ENCODE peak calls at places on chromosomes 5 and 9, in ten cellular contexts. One of them, this sample, is unnamed.

GRCh38 chr9:87500491-87500890 is 2.8 kb downstream of the DAPK1 start:
- DNase-seq in NCI-H1092 treated with DMSO at 0.1 percent for 48 hours: no peak
- DNase-seq in NCI-H1105: no peak
- DNase-seq in activated T-helper 1 cell treated with anti-CD3 and anti-CD28 coated beads, Interleukin-2, amount 50 U/mL, for 16 hours: no peak
- DNase-seq in SW480: no peak
- DNase-seq in effector memory CD8-positive, alpha-beta T cell: no peak
- DNase-seq in M059J: no peak
- DNase-seq in choroid plexus epithelial cell: no peak
- DNase-seq in ACHN: no peak
- DNase-seq in H54: no peak
- DNase-seq in this sample: no peak

GRCh38 chr9:14349818-14350333 is 35.9 kb upstream of the NFIB start:
- DNase-seq in NCI-H1092 treated with DMSO at 0.1 percent for 48 hours: no peak
- DNase-seq in NCI-H1105: no peak
- DNase-seq in activated T-helper 1 cell treated with anti-CD3 and anti-CD28 coated beads, Interleukin-2, amount 50 U/mL, for 16 hours: no peak
- DNase-seq in SW480: no peak
- DNase-seq in effector memory CD8-positive, alpha-beta T cell: no peak
- DNase-seq in M059J: no peak
- DNase-seq in choroid plexus epithelial cell: no peak
- DNase-seq in ACHN: no peak
- DNase-seq in H54: no peak
- DNase-seq in this sample: no peak

GRCh38 chr9:77019810-77020437 is 469 bp downstream of the FOXB2 start:
- DNase-seq in NCI-H1092 treated with DMSO at 0.1 percent for 48 hours: no peak
- DNase-seq in NCI-H1105: no peak
- DNase-seq in activated T-helper 1 cell treated with anti-CD3 and anti-CD28 coated beads, Interleukin-2, amount 50 U/mL, for 16 hours: no peak
- DNase-seq in SW480: no peak
- DNase-seq in effector memory CD8-positive, alpha-beta T cell: no peak
- DNase-seq in M059J: no peak
- DNase-seq in choroid plexus epithelial cell: no peak
- DNase-seq in ACHN: no peak
- DNase-seq in H54: no peak
- DNase-seq in this sample: peak; percentile 12

GRCh38 chr9:8719833-8720486 is 920.4 kb upstream of the DMAC1 start:
- DNase-seq in NCI-H1092 treated with DMSO at 0.1 percent for 48 hours: no peak
- DNase-seq in NCI-H1105: no peak
- DNase-seq in activated T-helper 1 cell treated with anti-CD3 and anti-CD28 coated beads, Interleukin-2, amount 50 U/mL, for 16 hours: no peak
- DNase-seq in SW480: no peak
- DNase-seq in effector memory CD8-positive, alpha-beta T cell: no peak
- DNase-seq in M059J: no peak
- DNase-seq in choroid plexus epithelial cell: no peak
- DNase-seq in ACHN: no peak
- DNase-seq in H54: no peak
- DNase-seq in this sample: no peak

GRCh38 chr5:10059611-10060379 is 189.9 kb downstream of the ATPSCKMT start:
- DNase-seq in NCI-H1092 treated with DMSO at 0.1 percent for 48 hours: no peak
- DNase-seq in NCI-H1105: no peak
- DNase-seq in activated T-helper 1 cell treated with anti-CD3 and anti-CD28 coated beads, Interleukin-2, amount 50 U/mL, for 16 hours: no peak
- DNase-seq in SW480: peak; percentile 13
- DNase-seq in effector memory CD8-positive, alpha-beta T cell: no peak
- DNase-seq in M059J: no peak
- DNase-seq in choroid plexus epithelial cell: no peak
- DNase-seq in ACHN: no peak
- DNase-seq in H54: no peak
- DNase-seq in this sample: no peak

GRCh38 chr5:147303976-147304375 is 69.2 kb downstream of the STK32A start:
- DNase-seq in NCI-H1092 treated with DMSO at 0.1 percent for 48 hours: no peak
- DNase-seq in NCI-H1105: no peak
- DNase-seq in activated T-helper 1 cell treated with anti-CD3 and anti-CD28 coated beads, Interleukin-2, amount 50 U/mL, for 16 hours: no peak
- DNase-seq in SW480: no peak
- DNase-seq in effector memory CD8-positive, alpha-beta T cell: no peak
- DNase-seq in M059J: peak; percentile 95
- DNase-seq in choroid plexus epithelial cell: peak; percentile 36
- DNase-seq in ACHN: peak; percentile 7
- DNase-seq in H54: peak; percentile 15
- DNase-seq in this sample: peak; percentile 91

GRCh38 chr9:27539479-27540441 is 10.1 kb upstream of the MOB3B start:
- DNase-seq in NCI-H1092 treated with DMSO at 0.1 percent for 48 hours: no peak
- DNase-seq in NCI-H1105: no peak
- DNase-seq in activated T-helper 1 cell treated with anti-CD3 and anti-CD28 coated beads, Interleukin-2, amount 50 U/mL, for 16 hours: no peak
- DNase-seq in SW480: no peak
- DNase-seq in effector memory CD8-positive, alpha-beta T cell: no peak
- DNase-seq in M059J: peak; percentile 69
- DNase-seq in choroid plexus epithelial cell: peak; percentile 94
- DNase-seq in ACHN: no peak
- DNase-seq in H54: no peak
- DNase-seq in this sample: peak; percentile 14

GRCh38 chr5:142881076-142881466 is 110.9 kb downstream of the ARHGAP26 start:
- DNase-seq in NCI-H1092 treated with DMSO at 0.1 percent for 48 hours: no peak
- DNase-seq in NCI-H1105: no peak
- DNase-seq in activated T-helper 1 cell treated with anti-CD3 and anti-CD28 coated beads, Interleukin-2, amount 50 U/mL, for 16 hours: no peak
- DNase-seq in SW480: no peak
- DNase-seq in effector memory CD8-positive, alpha-beta T cell: no peak
- DNase-seq in M059J: peak; percentile 50
- DNase-seq in choroid plexus epithelial cell: peak; percentile 94
- DNase-seq in ACHN: no peak
- DNase-seq in H54: no peak
- DNase-seq in this sample: no peak

GRCh38 chr9:134405527-134405926 is 79.3 kb downstream of the RXRA start:
- DNase-seq in NCI-H1092 treated with DMSO at 0.1 percent for 48 hours: no peak
- DNase-seq in NCI-H1105: no peak
- DNase-seq in activated T-helper 1 cell treated with anti-CD3 and anti-CD28 coated beads, Interleukin-2, amount 50 U/mL, for 16 hours: no peak
- DNase-seq in SW480: no peak
- DNase-seq in effector memory CD8-positive, alpha-beta T cell: no peak
- DNase-seq in M059J: no peak
- DNase-seq in choroid plexus epithelial cell: no peak
- DNase-seq in ACHN: no peak
- DNase-seq in H54: no peak
- DNase-seq in this sample: no peak

GRCh38 chr5:100641833-100642232 is 106.7 kb downstream of the FAM174A start:
- DNase-seq in NCI-H1092 treated with DMSO at 0.1 percent for 48 hours: no peak
- DNase-seq in NCI-H1105: no peak
- DNase-seq in activated T-helper 1 cell treated with anti-CD3 and anti-CD28 coated beads, Interleukin-2, amount 50 U/mL, for 16 hours: no peak
- DNase-seq in SW480: no peak
- DNase-seq in effector memory CD8-positive, alpha-beta T cell: no peak
- DNase-seq in M059J: no peak
- DNase-seq in choroid plexus epithelial cell: no peak
- DNase-seq in ACHN: no peak
- DNase-seq in H54: no peak
- DNase-seq in this sample: no peak

GRCh38 chr9:37340961-37341360 is 81.5 kb upstream of the GRHPR start:
- DNase-seq in NCI-H1092 treated with DMSO at 0.1 percent for 48 hours: no peak
- DNase-seq in NCI-H1105: no peak
- DNase-seq in activated T-helper 1 cell treated with anti-CD3 and anti-CD28 coated beads, Interleukin-2, amount 50 U/mL, for 16 hours: no peak
- DNase-seq in SW480: no peak
- DNase-seq in effector memory CD8-positive, alpha-beta T cell: no peak
- DNase-seq in M059J: no peak
- DNase-seq in choroid plexus epithelial cell: no peak
- DNase-seq in ACHN: no peak
- DNase-seq in H54: no peak
- DNase-seq in this sample: no peak

GRCh38 chr5:176847155-176847554 is 36.8 kb downstream of the UNC5A start:
- DNase-seq in NCI-H1092 treated with DMSO at 0.1 percent for 48 hours: no peak
- DNase-seq in NCI-H1105: no peak
- DNase-seq in activated T-helper 1 cell treated with anti-CD3 and anti-CD28 coated beads, Interleukin-2, amount 50 U/mL, for 16 hours: no peak
- DNase-seq in SW480: no peak
- DNase-seq in effector memory CD8-positive, alpha-beta T cell: no peak
- DNase-seq in M059J: no peak
- DNase-seq in choroid plexus epithelial cell: no peak
- DNase-seq in ACHN: no peak
- DNase-seq in H54: no peak
- DNase-seq in this sample: no peak

GRCh38 chr9:136745389-136746218 is 2.7 kb downstream of the LCN6 start:
- DNase-seq in NCI-H1092 treated with DMSO at 0.1 percent for 48 hours: no peak
- DNase-seq in NCI-H1105: no peak
- DNase-seq in activated T-helper 1 cell treated with anti-CD3 and anti-CD28 coated beads, Interleukin-2, amount 50 U/mL, for 16 hours: no peak
- DNase-seq in SW480: no peak
- DNase-seq in effector memory CD8-positive, alpha-beta T cell: no peak
- DNase-seq in M059J: no peak
- DNase-seq in choroid plexus epithelial cell: no peak
- DNase-seq in ACHN: no peak
- DNase-seq in H54: no peak
- DNase-seq in this sample: no peak

GRCh38 chr9:81522721-81523551 is 166.4 kb downstream of the TLE1 start:
- DNase-seq in NCI-H1092 treated with DMSO at 0.1 percent for 48 hours: peak; percentile 81
- DNase-seq in NCI-H1105: peak; percentile 4
- DNase-seq in activated T-helper 1 cell treated with anti-CD3 and anti-CD28 coated beads, Interleukin-2, amount 50 U/mL, for 16 hours: no peak
- DNase-seq in SW480: peak; percentile 68
- DNase-seq in effector memory CD8-positive, alpha-beta T cell: no peak
- DNase-seq in M059J: peak; percentile 73
- DNase-seq in choroid plexus epithelial cell: peak; percentile 83
- DNase-seq in ACHN: peak; percentile 74
- DNase-seq in H54: peak; percentile 44
- DNase-seq in this sample: peak; percentile 58

This sample was measured in Daoy.